ENCODE peak calls at places on chromosome 7, in nine cellular contexts. V is body of pancreas; G is GM23338; Q is mesendoderm; T is astrocyte; B is HAP-1; F is H9; A is OCI-LY7; K is CD8-positive, alpha-beta memory T cell. C is an unnamed sample.
A peak's percentile ranks its signal among the peaks of the same experiment; 100 is the strongest.

GRCh38 chr7:118689403-118689802 is 464.9 kb downstream of the ANKRD7 start:
- DNase-seq in V (no peak), G (no peak), Q (no peak), T (no peak), B (no peak), F (peak; percentile 25), A (no peak), K (no peak), C (no peak)

GRCh38 chr7:129351320-129351719 is 82.9 kb upstream of the STRIP2 start:
- DNase-seq in V (no peak), G (no peak), Q (no peak), T (peak; percentile 29), B (no peak), F (no peak), A (no peak), K (no peak), C (no peak)

GRCh38 chr7:597348-598178 is 77.9 kb upstream of the PDGFA start:
- DNase-seq in V (no peak), G (no peak), Q (no peak), T (no peak), B (no peak), F (no peak), A (no peak), K (no peak), C (no peak)

GRCh38 chr7:21960922-21961321 is 15.2 kb upstream of the CDCA7L start:
- DNase-seq in V (no peak), G (no peak), Q (no peak), T (peak; percentile 84), B (no peak), F (no peak), A (no peak), K (no peak), C (peak; percentile 79)

GRCh38 chr7:6078548-6078947 is 47.4 kb downstream of the ANKRD61 start:
- DNase-seq in V (no peak), G (no peak), Q (no peak), T (no peak), B (no peak), F (no peak), A (peak; percentile 17), K (no peak), C (no peak)

GRCh38 chr7:43439631-43440401 is 143.1 kb upstream of the STK17A start:
- DNase-seq in V (peak; percentile 46), G (peak; percentile 91), Q (peak; percentile 89), T (peak; percentile 25), B (peak; percentile 48), F (peak; percentile 84), A (peak; percentile 71), K (peak; percentile 23), C (peak; percentile 67)

GRCh38 chr7:871900-872537 is 4.3 kb upstream of the GET4 start:
- DNase-seq in V (no peak), G (no peak), Q (no peak), T (no peak), B (no peak), F (no peak), A (no peak), K (no peak), C (no peak)

GRCh38 chr7:130822642-130823041 is 88.6 kb upstream of the KLF14 start:
- DNase-seq in V (no peak), G (no peak), Q (no peak), T (peak; percentile 44), B (no peak), F (no peak), A (no peak), K (no peak), C (no peak)

GRCh38 chr7:134907000-134907399 is 79.3 kb upstream of the AGBL3 start:
- DNase-seq in V (no peak), G (no peak), Q (no peak), T (no peak), B (no peak), F (no peak), A (no peak), K (no peak), C (no peak)
- H3K4me1 ChIP-seq in V (peaks cover 17% of the 10 kb centered on the region), G (peaks cover 8% of the 10 kb centered on the region), Q (no peaks in the 10 kb centered on the region), T (peaks cover 18% of the 10 kb centered on the region), B (no peaks in the 10 kb centered on the region), F (peaks cover 10% of the 10 kb centered on the region), A (no peaks in the 10 kb centered on the region), K (no peaks in the 10 kb centered on the region), C (no peaks in the 10 kb centered on the region)

GRCh38 chr7:142866361-142867096 is 11.7 kb downstream of the EPHB6 start:
- DNase-seq in V (peak; percentile 73), G (peak; percentile 85), Q (peak; percentile 74), T (no peak), B (peak; percentile 18), F (peak; percentile 85), A (peak; percentile 29), K (no peak), C (peak; percentile 33)

GRCh38 chr7:142863891-142864685 is 9.2 kb downstream of the EPHB6 start:
- DNase-seq in V (no peak), G (no peak), Q (no peak), T (no peak), B (no peak), F (no peak), A (no peak), K (no peak), C (no peak)

GRCh38 chr7:142864980-142865747 is 10.3 kb downstream of the EPHB6 start:
- DNase-seq in V (no peak), G (no peak), Q (no peak), T (no peak), B (no peak), F (no peak), A (no peak), K (no peak), C (no peak)

GRCh38 chr7:142867097-142867378 is 12.2 kb downstream of the EPHB6 start:
- DNase-seq in V (no peak), G (no peak), Q (no peak), T (no peak), B (no peak), F (no peak), A (no peak), K (no peak), C (no peak)

DNA sequence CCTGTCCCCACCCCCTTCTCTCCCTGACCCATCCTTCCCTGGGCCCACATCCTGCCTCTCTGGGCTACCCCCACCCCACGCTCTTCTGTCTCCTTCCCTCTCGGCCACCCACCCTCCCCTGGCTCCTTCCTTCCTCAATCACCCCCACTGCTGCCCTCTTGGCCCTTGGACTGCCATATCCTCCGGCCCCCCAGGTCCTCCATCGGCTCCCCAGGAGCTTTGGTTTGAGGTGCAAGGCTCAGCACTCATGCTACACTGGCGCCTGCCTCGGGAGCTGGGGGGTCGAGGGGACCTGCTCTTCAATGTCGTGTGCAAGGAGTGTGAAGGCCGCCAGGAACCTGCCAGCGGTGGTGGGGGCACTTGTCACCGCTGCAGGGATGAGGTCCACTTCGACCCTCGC is 10.9 kb downstream of the EPHB6 start:
- DNase-seq in V (no peak), G (no peak), Q (no peak), T (no peak), B (no peak), F (no peak), A (no peak), K (no peak), C (no peak)
- H3K4me1 ChIP-seq in V (no peaks in the 10 kb centered on the region), G (peaks cover 23% of the 10 kb centered on the region), Q (no peaks in the 10 kb centered on the region), T (no peaks in the 10 kb centered on the region), B (peaks cover 7% of the 10 kb centered on the region), F (peaks cover 8% of the 10 kb centered on the region), A (no peaks in the 10 kb centered on the region), K (no peaks in the 10 kb centered on the region), C (peaks cover 3% of the 10 kb centered on the region)

DNA sequence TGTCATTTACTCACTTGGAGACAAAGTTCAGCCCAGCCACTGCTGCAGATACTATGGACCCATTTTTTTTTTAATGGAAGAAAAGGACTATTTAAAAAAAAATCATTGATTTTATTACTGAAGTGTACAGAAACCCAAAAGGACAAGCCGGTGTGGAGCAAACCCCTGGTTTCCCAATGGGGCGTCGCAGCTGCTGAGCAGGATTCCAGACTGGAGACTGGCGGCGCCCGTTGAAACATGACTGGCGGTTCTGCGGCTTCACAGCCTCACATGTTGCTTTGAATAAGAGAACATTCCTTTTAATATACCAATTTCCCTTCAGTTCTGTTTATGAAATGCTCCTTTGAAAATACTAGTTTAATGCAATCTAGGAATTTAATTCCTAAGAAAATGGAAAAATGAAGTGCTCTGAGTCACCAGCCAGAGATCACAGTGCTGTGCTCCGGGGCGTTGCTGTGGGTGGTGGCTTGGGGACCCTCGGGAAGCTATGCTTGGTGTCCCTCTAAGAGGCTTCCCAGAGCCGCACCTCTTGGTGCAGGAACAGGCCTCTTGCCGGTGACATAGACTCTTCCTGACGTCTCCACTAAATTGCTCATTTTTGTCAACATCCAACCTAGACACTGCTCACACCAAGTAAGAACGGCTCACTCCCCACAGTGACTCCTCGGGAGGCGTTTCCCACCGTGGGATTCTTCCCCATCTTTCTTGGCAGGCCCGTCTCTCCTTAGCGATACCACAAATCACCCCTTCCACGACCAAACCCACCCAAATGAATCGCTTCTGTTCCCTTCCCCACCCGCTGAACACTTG is 12.0 kb upstream of the VIPR2 start:
- DNase-seq in V (no peak), G (no peak), Q (no peak), T (no peak), B (no peak), F (no peak), A (no peak), K (no peak), C (no peak)
- H3K4me1 ChIP-seq in V (no peaks in the 10 kb centered on the region), G (no peaks in the 10 kb centered on the region), Q (no peaks in the 10 kb centered on the region), T (no peaks in the 10 kb centered on the region), B (no peaks in the 10 kb centered on the region), F (no peaks in the 10 kb centered on the region), A (no peaks in the 10 kb centered on the region), K (no peaks in the 10 kb centered on the region), C (no peaks in the 10 kb centered on the region)

GRCh38 chr7:48089415-48089975 is 430 bp downstream of the UPP1 start:
- DNase-seq in V (peak; percentile 71), G (peak; percentile 91), Q (peak; percentile 91), T (no peak), B (no peak), F (peak; percentile 91), A (no peak), K (no peak), C (no peak)

GRCh38 chr7:48087349-48087748 is 1.7 kb upstream of the UPP1 start:
- DNase-seq in V (no peak), G (peak; percentile 24), Q (peak; percentile 55), T (peak; percentile 85), B (no peak), F (no peak), A (peak; percentile 36), K (peak; percentile 19), C (no peak)

GRCh38 chr7:48088559-48089414 is at the start of gene UPP1:
- DNase-seq in V (peak; percentile 96), G (peak; percentile 95), Q (peak; percentile 97), T (peak; percentile 82), B (peak; percentile 88), F (peak; percentile 95), A (peak; percentile 76), K (peak; percentile 90), C (peak; percentile 81)

GRCh38 chr7:48091506-48092433 is 2.7 kb downstream of the UPP1 start:
- DNase-seq in V (no peak), G (no peak), Q (no peak), T (no peak), B (no peak), F (no peak), A (no peak), K (no peak), C (no peak)

DNA sequence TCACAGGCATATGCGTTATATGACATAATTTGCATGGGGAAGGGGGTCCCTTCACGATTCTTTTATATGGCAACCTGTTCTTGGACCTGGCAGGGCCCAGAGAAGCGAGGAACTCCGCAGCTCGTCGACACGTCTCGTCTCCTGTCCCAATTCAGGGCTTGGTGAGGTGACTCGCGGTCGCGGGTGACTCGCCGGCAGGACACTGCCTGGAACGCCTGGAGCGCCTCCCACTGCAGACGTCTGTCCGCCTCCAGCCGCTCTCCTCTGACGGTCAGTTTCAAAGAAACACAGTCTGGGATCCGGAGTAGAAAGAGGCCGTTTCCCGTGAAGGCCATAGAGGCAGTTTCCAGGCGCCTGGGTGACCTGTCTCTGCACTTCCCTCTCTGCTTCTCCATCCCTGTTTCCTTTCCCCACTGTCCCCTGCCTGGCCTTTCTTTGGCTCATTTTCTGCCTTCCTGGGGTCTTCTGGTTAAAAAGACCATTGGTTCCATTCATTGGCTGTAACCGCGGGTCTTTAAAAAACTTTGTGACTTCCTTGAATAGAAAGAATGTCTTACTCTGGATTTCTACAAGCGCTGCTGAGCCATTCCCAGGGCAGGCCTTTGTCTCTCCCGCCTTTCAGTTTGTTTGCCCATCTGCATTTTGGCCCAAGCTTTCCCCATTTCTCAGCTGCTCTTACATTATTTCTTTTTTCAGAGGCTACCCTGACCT is 1.2 kb downstream of the UPP1 start:
- DNase-seq in V (peak; percentile 48), G (peak; percentile 77), Q (peak; percentile 48), T (peak; percentile 46), B (no peak), F (peak; percentile 46), A (no peak), K (no peak), C (peak; percentile 39)
- H3K4me1 ChIP-seq in V (peaks cover 20% of the 10 kb centered on the region), G (peaks cover 19% of the 10 kb centered on the region), Q (peaks cover 4% of the 10 kb centered on the region), T (peaks cover 66% of the 10 kb centered on the region), B (peaks cover 15% of the 10 kb centered on the region), F (peaks cover 9% of the 10 kb centered on the region), A (peaks cover 27% of the 10 kb centered on the region), K (peaks cover 71% of the 10 kb centered on the region), C (no peaks in the 10 kb centered on the region)